ENCODE peak calls at places on chromosomes 1 and 21, in four cellular contexts. One of them, this sample, is unnamed.

GRCh38 chr1:209403921-209404320 is 179.6 kb upstream of the CAMK1G start:
- DNase-seq in K562: no peak
- DNase-seq in kidney epithelial cell: no peak
- DNase-seq in GM13977: no peak
- DNase-seq in this sample: no peak

GRCh38 chr1:1782399-1783221 is 4.3 kb upstream of the NADK start:
- DNase-seq in kidney epithelial cell: no peak
- DNase-seq in GM13977: no peak
- DNase-seq in K562: peak
- DNase-seq in this sample: no peak

GRCh38 chr1:204345425-204345824 is 14.3 kb downstream of the PLEKHA6 start:
- DNase-seq in GM13977: no peak
- DNase-seq in kidney epithelial cell: no peak
- DNase-seq in K562: no peak
- DNase-seq in this sample: no peak

GRCh38 chr1:34360574-34360973 is 183.9 kb downstream of the C1orf94 start:
- DNase-seq in kidney epithelial cell: no peak
- DNase-seq in K562: no peak
- DNase-seq in GM13977: peak
- DNase-seq in this sample: peak

GRCh38 chr1:231240531-231240882 is 505 bp upstream of the GNPAT start:
- DNase-seq in GM13977: no peak
- DNase-seq in K562: no peak
- DNase-seq in kidney epithelial cell: no peak
- DNase-seq in this sample: no peak

GRCh38 chr21:27424601-27425000 is 457.7 kb upstream of the ADAMTS5 start:
- DNase-seq in GM13977: no peak
- DNase-seq in K562: no peak
- DNase-seq in kidney epithelial cell: no peak
- DNase-seq in this sample: no peak

GRCh38 chr1:119779869-119780356 is 11.2 kb upstream of the HMGCS2 start:
- DNase-seq in kidney epithelial cell: no peak
- DNase-seq in K562: no peak
- DNase-seq in GM13977: no peak
- DNase-seq in this sample: no peak

GRCh38 chr1:199102239-199102638 is 463.4 kb downstream of the PTPRC start:
- DNase-seq in GM13977: no peak
- DNase-seq in kidney epithelial cell: no peak
- DNase-seq in K562: no peak
- DNase-seq in this sample: peak

GRCh38 chr1:12453400-12454343 is 164.3 kb downstream of the DHRS3 start:
- DNase-seq in GM13977: no peak
- DNase-seq in K562: no peak
- DNase-seq in kidney epithelial cell: no peak
- DNase-seq in this sample: no peak

GRCh38 chr1:1554926-1555915 is 14.8 kb upstream of the TMEM240 start:
- DNase-seq in K562: peak
- DNase-seq in GM13977: no peak
- DNase-seq in kidney epithelial cell: peak
- DNase-seq in this sample: no peak

GRCh38 chr1:47569261-47569660 is 131.4 kb downstream of the FOXD2 start:
- DNase-seq in K562: no peak
- DNase-seq in kidney epithelial cell: no peak
- DNase-seq in GM13977: no peak
- DNase-seq in this sample: no peak

GRCh38 chr1:234605983-234606730 is 3.8 kb downstream of the IRF2BP2 start:
- DNase-seq in kidney epithelial cell: no peak
- DNase-seq in GM13977: no peak
- DNase-seq in K562: no peak
- DNase-seq in this sample: no peak

GRCh38 chr1:225694151-225694603 is 41.3 kb upstream of the ENAH start:
- DNase-seq in GM13977: no peak
- DNase-seq in kidney epithelial cell: no peak
- DNase-seq in K562: no peak
- DNase-seq in this sample: no peak

GRCh38 chr1:94792473-94792875 is 27.7 kb upstream of the SLC44A3 start:
- DNase-seq in kidney epithelial cell: no peak
- DNase-seq in GM13977: peak
- DNase-seq in K562: no peak
- DNase-seq in this sample: peak
- TF ChIP-seq CTCF in kidney epithelial cell: peak
- TF ChIP-seq CTCF in GM13977: no peak
- TF ChIP-seq CTCF in K562: no peak
- TF ChIP-seq CTCF in this sample: no peak

GRCh38 chr1:59144959-59145358 is 151.9 kb upstream of the FGGY start:
- DNase-seq in K562: no peak
- DNase-seq in kidney epithelial cell: no peak
- DNase-seq in GM13977: no peak
- DNase-seq in this sample: no peak
- TF ChIP-seq CTCF in K562: no peak
- TF ChIP-seq CTCF in kidney epithelial cell: no peak
- TF ChIP-seq CTCF in GM13977: no peak
- TF ChIP-seq CTCF in this sample: no peak

GRCh38 chr1:245704341-245704740 is 549.6 kb downstream of the KIF26B start:
- DNase-seq in K562: no peak
- DNase-seq in kidney epithelial cell: no peak
- DNase-seq in GM13977: no peak
- DNase-seq in this sample: no peak

GRCh38 chr1:245701631-245702030 is 546.8 kb downstream of the KIF26B start:
- DNase-seq in K562: no peak
- DNase-seq in kidney epithelial cell: no peak
- DNase-seq in GM13977: no peak
- DNase-seq in this sample: no peak

GRCh38 chr1:245702346-245702745 is 547.6 kb downstream of the KIF26B start:
- DNase-seq in K562: no peak
- DNase-seq in kidney epithelial cell: no peak
- DNase-seq in GM13977: no peak
- DNase-seq in this sample: no peak

GRCh38 chr1:245707941-245708340 is 553.2 kb downstream of the KIF26B start:
- DNase-seq in GM13977: no peak
- DNase-seq in K562: no peak
- DNase-seq in kidney epithelial cell: peak
- DNase-seq in this sample: no peak

GRCh38 chr1:245704765-245705164 is 550.0 kb downstream of the KIF26B start:
- DNase-seq in K562: no peak
- DNase-seq in GM13977: no peak
- DNase-seq in kidney epithelial cell: no peak
- DNase-seq in this sample: no peak
- TF ChIP-seq CTCF in K562: no peak
- TF ChIP-seq CTCF in GM13977: no peak
- TF ChIP-seq CTCF in kidney epithelial cell: no peak
- TF ChIP-seq CTCF in this sample: no peak

GRCh38 chr1:169193191-169193850 is 86.8 kb downstream of the ATP1B1 start:
- DNase-seq in K562: peak
- DNase-seq in GM13977: no peak
- DNase-seq in kidney epithelial cell: no peak
- DNase-seq in this sample: no peak
- TF ChIP-seq CTCF in K562: peak
- TF ChIP-seq CTCF in GM13977: no peak
- TF ChIP-seq CTCF in kidney epithelial cell: no peak
- TF ChIP-seq CTCF in this sample: no peak

GRCh38 chr21:37164742-37165141 is 91.7 kb downstream of the TTC3 start:
- DNase-seq in kidney epithelial cell: no peak
- DNase-seq in K562: no peak
- DNase-seq in GM13977: no peak
- DNase-seq in this sample: no peak

GRCh38 chr21:37172646-37173045 is 94.5 kb downstream of the VPS26C start:
- DNase-seq in GM13977: no peak
- DNase-seq in kidney epithelial cell: no peak
- DNase-seq in K562: no peak
- DNase-seq in this sample: no peak

GRCh38 chr21:37165606-37166005 is 92.6 kb downstream of the TTC3 start:
- DNase-seq in kidney epithelial cell: no peak
- DNase-seq in K562: no peak
- DNase-seq in GM13977: no peak
- DNase-seq in this sample: no peak

GRCh38 chr21:37168666-37169065 is 95.6 kb downstream of the TTC3 start:
- DNase-seq in K562: no peak
- DNase-seq in GM13977: no peak
- DNase-seq in kidney epithelial cell: no peak
- DNase-seq in this sample: no peak

GRCh38 chr21:37166733-37167132 is 93.7 kb downstream of the TTC3 start:
- DNase-seq in kidney epithelial cell: no peak
- DNase-seq in K562: no peak
- DNase-seq in GM13977: peak
- DNase-seq in this sample: peak
- TF ChIP-seq CTCF in kidney epithelial cell: peak
- TF ChIP-seq CTCF in K562: no peak
- TF ChIP-seq CTCF in GM13977: peak
- TF ChIP-seq CTCF in this sample: peak

DNA sequence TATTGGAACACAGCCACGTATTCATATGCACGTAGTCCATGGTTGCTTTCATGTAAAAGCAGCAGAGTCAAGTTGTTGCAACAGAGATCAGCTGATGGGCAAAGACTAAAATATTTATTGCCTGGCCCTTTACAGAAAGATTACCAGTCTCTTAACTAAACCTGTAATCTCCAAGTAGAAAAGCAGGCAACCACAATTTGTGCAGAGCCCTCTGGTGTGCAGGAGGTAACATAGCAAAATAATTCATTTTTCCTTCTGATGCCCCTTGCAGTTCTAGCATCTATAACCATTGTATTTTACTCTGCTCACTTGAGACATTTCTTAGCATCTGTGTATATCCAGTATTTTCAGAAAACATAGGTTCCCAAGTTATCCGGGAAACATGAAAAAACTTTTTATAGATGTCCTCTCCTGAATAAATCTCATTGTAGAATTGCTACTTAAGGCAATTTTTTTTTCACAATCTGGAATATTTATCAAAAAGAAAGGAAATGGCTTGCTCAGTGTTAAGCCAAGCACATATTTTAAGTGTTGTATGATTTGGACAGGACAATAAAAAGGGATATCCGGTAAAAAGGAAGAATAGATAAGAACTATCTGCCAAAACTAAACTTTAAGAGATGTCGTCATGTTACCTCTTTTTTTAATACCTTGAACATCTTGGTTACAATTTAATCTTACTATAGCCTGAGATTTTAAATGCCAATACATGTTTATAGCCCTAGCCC is 430.7 kb downstream of the PLPP3 start:
- DNase-seq in kidney epithelial cell: no peak
- DNase-seq in K562: no peak
- DNase-seq in GM13977: no peak
- DNase-seq in this sample: no peak
- TF ChIP-seq CTCF in kidney epithelial cell: no peak
- TF ChIP-seq CTCF in K562: no peak
- TF ChIP-seq CTCF in GM13977: peak
- TF ChIP-seq CTCF in this sample: peak

GRCh38 chr1:64865105-64865757 is 101.1 kb downstream of the JAK1 start:
- DNase-seq in GM13977: no peak
- DNase-seq in kidney epithelial cell: no peak
- DNase-seq in K562: no peak
- DNase-seq in this sample: no peak

GRCh38 chr1:64864018-64864945 is 102.1 kb downstream of the JAK1 start:
- DNase-seq in GM13977: peak
- DNase-seq in K562: peak
- DNase-seq in kidney epithelial cell: peak
- DNase-seq in this sample: peak

GRCh38 chr1:64856564-64856963 is 109.8 kb downstream of the JAK1 start:
- DNase-seq in kidney epithelial cell: no peak
- DNase-seq in GM13977: no peak
- DNase-seq in K562: no peak
- DNase-seq in this sample: no peak

GRCh38 chr1:64857347-64857746 is 109.0 kb downstream of the JAK1 start:
- DNase-seq in GM13977: no peak
- DNase-seq in kidney epithelial cell: no peak
- DNase-seq in K562: no peak
- DNase-seq in this sample: no peak

DNA sequence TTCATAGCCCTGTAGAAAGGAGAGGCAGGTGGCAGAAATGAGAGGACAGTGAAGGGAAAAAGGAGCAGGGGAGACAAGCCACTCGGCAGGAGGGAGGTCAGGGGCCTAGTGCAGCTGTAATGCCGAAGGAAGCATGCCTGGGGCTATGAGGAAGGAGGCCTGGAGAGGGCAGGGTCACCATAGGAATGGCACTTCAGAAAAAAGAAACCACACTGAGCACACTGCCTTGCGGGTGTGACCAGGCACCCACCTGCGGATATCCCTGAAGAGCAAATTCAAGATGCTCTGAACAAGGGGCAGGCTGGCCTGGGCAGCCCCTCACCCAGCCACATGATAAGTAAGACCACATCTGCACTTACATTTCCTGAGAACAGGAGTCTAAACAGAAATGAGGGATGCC is 104.7 kb downstream of the JAK1 start:
- DNase-seq in K562: no peak
- DNase-seq in kidney epithelial cell: no peak
- DNase-seq in GM13977: no peak
- DNase-seq in this sample: no peak
- TF ChIP-seq CTCF in K562: no peak
- TF ChIP-seq CTCF in kidney epithelial cell: peak
- TF ChIP-seq CTCF in GM13977: peak
- TF ChIP-seq CTCF in this sample: no peak

DNA sequence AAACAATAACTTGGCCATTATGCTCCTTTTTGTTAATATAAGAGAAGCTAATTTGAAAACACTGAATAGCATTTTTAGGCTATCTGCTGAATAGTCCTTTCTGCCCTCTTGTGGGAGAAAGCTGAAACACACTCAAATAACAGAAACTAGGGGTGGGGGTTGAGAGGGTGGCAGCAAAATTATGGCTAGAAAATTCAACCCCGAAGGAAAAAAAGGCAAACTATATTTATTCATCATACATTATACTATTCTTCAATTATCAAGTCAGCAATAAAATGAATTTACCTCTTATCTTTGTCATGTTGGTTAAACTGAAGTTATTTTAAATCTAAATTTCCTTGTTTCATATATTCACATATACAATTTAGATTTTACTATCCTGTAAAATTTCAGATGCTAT is 255.9 kb downstream of the FAF1 start:
- DNase-seq in kidney epithelial cell: no peak
- DNase-seq in K562: peak
- DNase-seq in GM13977: peak
- DNase-seq in this sample: peak
- TF ChIP-seq CTCF in kidney epithelial cell: peak
- TF ChIP-seq CTCF in K562: peak
- TF ChIP-seq CTCF in GM13977: peak
- TF ChIP-seq CTCF in this sample: peak

DNA sequence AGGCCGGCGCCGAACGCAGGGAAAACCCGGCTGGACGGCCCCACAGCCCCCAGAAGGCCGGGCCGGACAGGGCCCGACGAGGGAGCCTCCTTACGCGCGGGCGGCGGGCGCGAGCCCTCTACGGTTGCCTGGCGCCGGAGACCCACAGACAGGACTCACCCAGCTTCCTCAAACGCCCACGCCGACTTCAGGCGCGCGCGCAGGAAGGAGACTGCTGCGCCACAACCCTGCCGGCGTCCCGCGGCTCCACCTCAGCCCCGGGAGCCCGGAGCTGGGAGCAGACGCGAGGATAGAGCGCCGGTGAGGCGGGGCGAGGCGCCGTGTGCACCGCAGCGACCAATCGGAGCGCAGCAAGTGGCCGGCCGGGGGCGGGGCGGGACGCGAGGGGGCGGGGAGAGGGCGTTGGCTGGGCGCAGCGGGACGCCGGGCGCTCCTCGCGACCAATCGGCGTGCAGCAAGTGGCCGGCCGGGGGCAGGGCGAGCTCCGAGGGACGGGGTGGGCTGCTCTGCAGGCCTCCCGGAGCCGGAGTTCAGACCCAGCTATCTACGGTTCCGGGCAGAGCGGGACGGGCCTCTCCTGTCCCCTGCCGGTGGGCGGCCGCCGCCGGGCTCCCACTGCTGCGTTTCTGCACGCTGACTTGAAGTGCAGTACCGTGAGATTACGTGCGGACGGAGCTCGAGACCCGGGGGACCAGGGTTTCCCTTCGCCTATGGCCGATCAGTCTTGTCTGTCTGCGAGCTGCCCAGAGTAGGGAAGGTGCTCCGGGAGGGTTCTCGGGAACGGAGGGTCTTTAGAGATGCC is at the start of gene TMEM50B:
- DNase-seq in kidney epithelial cell: peak
- DNase-seq in GM13977: peak
- DNase-seq in K562: peak
- DNase-seq in this sample: peak
- TF ChIP-seq CTCF in kidney epithelial cell: peak
- TF ChIP-seq CTCF in GM13977: peak
- TF ChIP-seq CTCF in K562: peak
- TF ChIP-seq CTCF in this sample: no peak